ENCODE peak calls at places on chromosome 12, in four cellular contexts. K, R, A and D are unnamed samples. For H3K36me3, the result is how much of the 10 kb centered on the place peaks cover.

GRCh38 chr12:89384050-89384749 is 31.9 kb upstream of the DUSP6 start:
- DNase-seq in R (peak), K (peak), A (peak), D (peak)

GRCh38 chr12:60935981-60936761 is 1324.0 kb upstream of the USP15 start:
- DNase-seq in K (no peak), A (no peak), R (no peak), D (no peak)

GRCh38 chr12:103823871-103824270 is 17.2 kb downstream of the NT5DC3 start:
- DNase-seq in A (no peak), R (no peak), K (no peak), D (no peak)

GRCh38 chr12:93989913-93990312 is 158.5 kb upstream of the PLXNC1 start:
- DNase-seq in K (no peak), A (no peak), R (no peak), D (no peak)

GRCh38 chr12:109894939-109895338 is 5.1 kb upstream of the TCHP start:
- DNase-seq in R (no peak), K (no peak), A (no peak), D (no peak)

GRCh38 chr12:20483776-20484175 is 115.4 kb downstream of the PDE3A start:
- DNase-seq in R (no peak), A (no peak), K (no peak), D (no peak)

GRCh38 chr12:114625294-114625851 is 58.6 kb downstream of the TBX3 start:
- DNase-seq in R (no peak), K (peak), A (no peak), D (no peak)

GRCh38 chr12:12540261-12541013 is 22.2 kb downstream of the DUSP16 start:
- DNase-seq in K (no peak), A (no peak), R (no peak), D (no peak)

GRCh38 chr12:77916276-77916675 is 85.6 kb downstream of the NAV3 start:
- DNase-seq in A (no peak), R (no peak), K (no peak), D (no peak)

GRCh38 chr12:57886590-57887363 is 40.2 kb upstream of the CTDSP2 start:
- DNase-seq in K (no peak), R (no peak), A (no peak), D (no peak)

GRCh38 chr12:58860788-58861240 is 59.5 kb downstream of the LRIG3 start:
- DNase-seq in A (no peak), R (no peak), K (no peak), D (no peak)

GRCh38 chr12:66503746-66504145 is 175.1 kb downstream of the GRIP1 start:
- DNase-seq in R (no peak), A (no peak), K (no peak), D (no peak)

GRCh38 chr12:27631813-27632491 is 64.3 kb upstream of the REP15 start:
- DNase-seq in K (no peak), A (no peak), R (no peak), D (no peak)

GRCh38 chr12:79547044-79547734 is 143.6 kb downstream of the PAWR start:
- DNase-seq in K (peak), A (no peak), R (no peak), D (no peak)

GRCh38 chr12:10940389-10940788 is 1.3 kb upstream of the TAS2R14 start:
- DNase-seq in A (no peak), R (no peak), K (no peak), D (no peak)

GRCh38 chr12:6180300-6181051 is 19.7 kb upstream of the CD9 start:
- DNase-seq in R (peak), A (peak), K (no peak), D (peak)

GRCh38 chr12:71755146-71755892 is 656 bp downstream of the RAB21 start:
- DNase-seq in K (peak), A (peak), R (peak), D (peak)
- TF ChIP-seq EP300 in K (no peak), A (no peak), R (no peak), D (no peak)

GRCh38 chr12:85574291-85574690 is 261.9 kb downstream of the RASSF9 start:
- DNase-seq in K (no peak), A (no peak), R (no peak), D (no peak)

GRCh38 chr12:85573635-85574214 is 262.5 kb downstream of the RASSF9 start:
- DNase-seq in A (no peak), R (no peak), K (no peak), D (no peak)

GRCh38 chr12:85575115-85576096 is 260.8 kb downstream of the RASSF9 start:
- DNase-seq in A (no peak), K (peak), R (no peak), D (peak)

GRCh38 chr12:85569261-85569660 is 266.9 kb downstream of the RASSF9 start:
- DNase-seq in A (no peak), R (no peak), K (no peak), D (no peak)

DNA sequence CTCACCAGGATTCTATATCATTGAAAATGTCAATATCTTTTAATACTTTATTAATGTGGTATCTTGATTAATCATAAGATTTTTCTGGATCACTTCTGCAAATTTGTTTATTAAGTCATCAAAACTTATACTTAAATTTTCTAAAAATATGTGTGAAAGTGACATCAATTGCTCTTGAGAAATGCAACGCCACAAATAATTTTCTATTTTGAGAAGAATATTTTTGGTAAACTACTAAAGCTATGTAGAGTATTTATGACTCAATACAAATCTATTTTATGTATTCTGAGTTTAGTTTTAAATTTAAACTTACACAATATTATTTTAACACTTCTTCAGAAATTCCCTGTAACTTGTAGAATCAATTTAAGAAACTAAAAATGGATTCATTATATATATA is 263.3 kb downstream of the RASSF9 start:
- DNase-seq in K (no peak), A (no peak), R (no peak), D (no peak)
- H3K36me3 ChIP-seq in K (under half), A (under half), R (under half), D (under half)

GRCh38 chr12:95487024-95487423 is 13.1 kb downstream of the METAP2 start:
- DNase-seq in A (no peak), K (no peak), R (no peak), D (no peak)
- H3K27ac ChIP-seq in A (no peak), K (no peak), R (no peak), D (no peak)

GRCh38 chr12:124716208-124717141 is 147.2 kb downstream of the SCARB1 start:
- DNase-seq in A (no peak), R (no peak), K (no peak), D (no peak)
- TF ChIP-seq EP300 in A (no peak), R (no peak), K (no peak), D (no peak)

GRCh38 chr12:132634411-132634990 is 15.9 kb downstream of the P2RX2 start:
- DNase-seq in A (peak), K (no peak), R (no peak), D (no peak)

GRCh38 chr12:132637811-132638210 is 19.2 kb downstream of the P2RX2 start:
- DNase-seq in R (no peak), K (no peak), A (no peak), D (no peak)

GRCh38 chr12:132633901-132634300 is 15.3 kb downstream of the P2RX2 start:
- DNase-seq in R (no peak), A (peak), K (no peak), D (no peak)

GRCh38 chr12:132633398-132633797 is 14.8 kb downstream of the P2RX2 start:
- DNase-seq in K (no peak), A (peak), R (no peak), D (no peak)

GRCh38 chr12:132635076-132635955 is 16.7 kb downstream of the P2RX2 start:
- DNase-seq in A (peak), K (no peak), R (no peak), D (no peak)
- H3K36me3 ChIP-seq in A (under half), K (under half), R (under half), D (half or more)